ENCODE peak calls at places on chromosomes 4 and X, in four cellular contexts. K is HL-60, S is prostate gland, V is sigmoid colon. E is an unnamed sample.

GRCh38 chrX:10254746-10255145 is 98.0 kb downstream of the CLCN4 start:
- DNase-seq in K (peak), S (peak), V (no peak), E (no peak)

GRCh38 chr4:176044589-176044951 is 21.1 kb upstream of the WDR17 start:
- DNase-seq in K (no peak), S (no peak), V (no peak), E (no peak)

GRCh38 chrX:155027509-155028066 is 944 bp downstream of the FUNDC2 start:
- DNase-seq in K (peak), S (peak), V (peak), E (no peak)

GRCh38 chr4:138893991-138894390 is 121.6 kb upstream of the NOCT start:
- DNase-seq in K (no peak), S (no peak), V (no peak), E (no peak)

GRCh38 chr4:74671074-74671698 is 123.1 kb downstream of the BTC start:
- DNase-seq in K (peak), S (no peak), V (no peak), E (no peak)

GRCh38 chr4:1365271-1366178 is 18.5 kb downstream of the UVSSA start:
- DNase-seq in K (no peak), S (no peak), V (peak), E (no peak)

GRCh38 chr4:140725556-140725955 is 30.6 kb downstream of the TBC1D9 start:
- DNase-seq in K (no peak), S (no peak), V (no peak), E (no peak)

GRCh38 chr4:184168406-184169019 is 49.2 kb downstream of the ENPP6 start:
- DNase-seq in K (peak), S (peak), V (peak), E (peak)

GRCh38 chrX:119189586-119189985 is 46.5 kb upstream of the PGRMC1 start:
- DNase-seq in K (no peak), S (no peak), V (peak), E (no peak)

GRCh38 chr4:106698621-106699195 is 330.1 kb upstream of the GIMD1 start:
- DNase-seq in K (no peak), S (no peak), V (no peak), E (no peak)

GRCh38 chrX:68947882-68948605 is 119.2 kb downstream of the EFNB1 start:
- DNase-seq in K (no peak), S (no peak), V (no peak), E (no peak)

GRCh38 chr4:63589796-63590195 is 819.5 kb downstream of the TECRL start:
- DNase-seq in K (no peak), S (no peak), V (no peak), E (no peak)

GRCh38 chrX:71533514-71533849 is 578 bp downstream of the OGT start:
- DNase-seq in K (no peak), S (no peak), V (no peak), E (no peak)

GRCh38 chrX:9988762-9989161 is 21.6 kb downstream of the CLDN34 start:
- DNase-seq in K (no peak), S (no peak), V (no peak), E (no peak)

GRCh38 chrX:47285762-47286320 is 53.0 kb downstream of the USP11 start:
- DNase-seq in K (no peak), S (no peak), V (no peak), E (no peak)

GRCh38 chr4:176622251-176622968 is 170.3 kb downstream of the VEGFC start:
- DNase-seq in K (no peak), S (no peak), V (no peak), E (no peak)

DNA sequence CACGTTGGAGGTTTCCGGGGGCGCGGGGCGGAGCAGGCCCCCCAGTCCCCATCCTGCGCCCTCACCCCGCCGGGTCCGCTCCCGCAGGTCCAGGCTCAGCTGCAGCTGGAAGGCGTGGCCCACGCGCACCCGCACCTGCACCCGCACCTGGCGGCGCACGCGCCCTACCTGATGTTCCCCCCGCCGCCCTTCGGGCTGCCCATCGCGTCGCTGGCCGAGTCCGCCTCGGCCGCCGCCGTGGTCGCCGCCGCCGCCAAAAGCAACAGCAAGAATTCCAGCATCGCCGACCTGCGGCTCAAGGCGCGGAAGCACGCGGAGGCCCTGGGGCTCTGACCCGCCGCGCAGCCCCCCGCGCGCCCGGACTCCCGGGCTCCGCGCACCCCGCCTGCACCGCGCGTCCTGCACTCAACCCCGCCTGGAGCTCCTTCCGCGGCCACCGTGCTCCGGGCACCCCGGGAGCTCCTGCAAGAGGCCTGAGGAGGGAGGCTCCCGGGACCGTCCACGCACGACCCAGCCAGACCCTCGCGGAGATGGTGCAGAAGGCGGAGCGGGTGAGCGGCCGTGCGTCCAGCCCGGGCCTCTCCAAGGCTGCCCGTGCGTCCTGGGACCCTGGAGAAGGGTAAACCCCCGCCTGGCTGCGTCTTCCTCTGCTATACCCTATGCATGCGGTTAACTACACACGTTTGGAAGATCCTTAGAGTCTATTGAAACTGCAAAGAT is 13.9 kb downstream of the SHOX start:
- DNase-seq in K (no peak), S (no peak), V (no peak), E (no peak)
- H3K4me3 ChIP-seq in K (no peak), S (no peak), V (no peak), E (no peak)

GRCh38 chrX:131709553-131709952 is 165.7 kb downstream of the OR13H1 start:
- DNase-seq in K (no peak), S (no peak), V (no peak), E (no peak)

GRCh38 chrX:131703646-131704045 is 159.8 kb downstream of the OR13H1 start:
- DNase-seq in K (no peak), S (no peak), V (no peak), E (no peak)

GRCh38 chrX:131704136-131704695 is 160.3 kb downstream of the OR13H1 start:
- DNase-seq in K (peak), S (no peak), V (peak), E (peak)
- TF ChIP-seq POLR2AphosphoS5 in K (no peak), S (no peak), V (peak), E (no peak)

GRCh38 chr4:102525556-102525955 is 24.4 kb downstream of the NFKB1 start:
- DNase-seq in K (no peak), S (no peak), V (no peak), E (no peak)

GRCh38 chr4:102526532-102526931 is 25.4 kb downstream of the NFKB1 start:
- DNase-seq in K (no peak), S (no peak), V (no peak), E (no peak)

GRCh38 chr4:102529977-102530376 is 28.8 kb downstream of the NFKB1 start:
- DNase-seq in K (no peak), S (no peak), V (no peak), E (no peak)

GRCh38 chr4:102525099-102525498 is 23.9 kb downstream of the NFKB1 start:
- DNase-seq in K (peak), S (no peak), V (no peak), E (no peak)

DNA sequence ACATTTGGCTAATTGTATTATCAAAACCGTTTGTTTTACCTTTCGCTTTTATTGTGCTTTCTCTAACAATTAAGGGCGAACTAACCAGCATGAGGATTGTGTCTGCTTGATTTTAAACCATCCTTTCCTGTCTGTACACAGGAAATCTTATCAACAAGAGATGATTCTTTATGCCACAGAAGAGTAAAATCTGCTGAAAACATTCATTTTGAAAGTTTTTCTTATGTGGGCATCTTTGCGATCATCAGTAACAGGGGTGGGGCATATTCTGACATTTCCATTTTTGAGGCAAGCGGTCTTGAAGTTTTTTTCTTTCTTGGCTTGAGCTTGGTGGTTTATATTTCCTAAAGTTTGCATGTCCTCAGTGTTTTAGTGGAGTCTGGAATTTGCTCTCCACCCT is 26.5 kb downstream of the NFKB1 start:
- DNase-seq in K (no peak), S (no peak), V (no peak), E (no peak)
- H3K27ac ChIP-seq in K (no peak), S (no peak), V (no peak), E (no peak)

GRCh38 chrX:104136241-104137019 is 20.4 kb downstream of the SLC25A53 start:
- DNase-seq in K (peak), S (peak), V (peak), E (peak)
- H3K4me3 ChIP-seq in K (no peak), S (no peak), V (peak), E (peak)

GRCh38 chrX:40105791-40106676 is 8.3 kb upstream of the BCOR start:
- DNase-seq in K (peak), S (peak), V (peak), E (peak)
- TF ChIP-seq POLR2AphosphoS5 in K (peak), S (no peak), V (peak), E (no peak)